ENCODE peak calls at places on chromosomes 2 and 18, in seven cellular contexts. One of them, this sample, is unnamed.

GRCh38 chr18:79798999-79799370 is 1.2 kb downstream of the KCNG2 start:
- DNase-seq in ELR: no peak
- DNase-seq in amygdala: no peak
- DNase-seq in AG09319: no peak
- DNase-seq in activated T-cell treated with anti-CD3 and anti-CD28 coated beads for 24 hours: no peak
- DNase-seq in cardiac fibroblast: peak
- DNase-seq in HCT116: no peak
- DNase-seq in this sample: no peak

GRCh38 chr18:48340502-48340901 is 68.7 kb downstream of the ZBTB7C start:
- DNase-seq in AG09319: no peak
- DNase-seq in cardiac fibroblast: no peak
- DNase-seq in activated T-cell treated with anti-CD3 and anti-CD28 coated beads for 24 hours: no peak
- DNase-seq in ELR: no peak
- DNase-seq in HCT116: no peak
- DNase-seq in amygdala: peak
- DNase-seq in this sample: no peak

GRCh38 chr2:199914372-199914958 is 3.4 kb downstream of the C2orf69 start:
- DNase-seq in amygdala: no peak
- DNase-seq in HCT116: no peak
- DNase-seq in ELR: no peak
- DNase-seq in activated T-cell treated with anti-CD3 and anti-CD28 coated beads for 24 hours: no peak
- DNase-seq in AG09319: no peak
- DNase-seq in cardiac fibroblast: no peak
- DNase-seq in this sample: peak

GRCh38 chr2:238985036-238985729 is 137.3 kb downstream of the TWIST2 start:
- DNase-seq in HCT116: no peak
- DNase-seq in cardiac fibroblast: no peak
- DNase-seq in amygdala: no peak
- DNase-seq in activated T-cell treated with anti-CD3 and anti-CD28 coated beads for 24 hours: no peak
- DNase-seq in ELR: no peak
- DNase-seq in AG09319: no peak
- DNase-seq in this sample: no peak

GRCh38 chr18:46660955-46661749 is 4.1 kb upstream of the LOXHD1 start:
- DNase-seq in HCT116: no peak
- DNase-seq in AG09319: no peak
- DNase-seq in ELR: peak
- DNase-seq in amygdala: peak
- DNase-seq in activated T-cell treated with anti-CD3 and anti-CD28 coated beads for 24 hours: no peak
- DNase-seq in cardiac fibroblast: peak
- DNase-seq in this sample: no peak

GRCh38 chr2:70133521-70134348 is 46.5 kb downstream of the PCBP1 start:
- DNase-seq in cardiac fibroblast: peak
- DNase-seq in AG09319: no peak
- DNase-seq in HCT116: no peak
- DNase-seq in activated T-cell treated with anti-CD3 and anti-CD28 coated beads for 24 hours: no peak
- DNase-seq in amygdala: no peak
- DNase-seq in ELR: no peak
- DNase-seq in this sample: no peak

GRCh38 chr2:648476-649424 is 28.5 kb downstream of the TMEM18 start:
- DNase-seq in activated T-cell treated with anti-CD3 and anti-CD28 coated beads for 24 hours: no peak
- DNase-seq in amygdala: no peak
- DNase-seq in cardiac fibroblast: no peak
- DNase-seq in HCT116: no peak
- DNase-seq in AG09319: no peak
- DNase-seq in ELR: no peak
- DNase-seq in this sample: no peak

GRCh38 chr2:167196461-167197252 is 308.4 kb downstream of the XIRP2 start:
- DNase-seq in ELR: peak
- DNase-seq in activated T-cell treated with anti-CD3 and anti-CD28 coated beads for 24 hours: no peak
- DNase-seq in amygdala: no peak
- DNase-seq in AG09319: no peak
- DNase-seq in cardiac fibroblast: peak
- DNase-seq in HCT116: no peak
- DNase-seq in this sample: no peak

GRCh38 chr2:67646714-67647333 is 249.7 kb downstream of the ETAA1 start:
- DNase-seq in cardiac fibroblast: no peak
- DNase-seq in activated T-cell treated with anti-CD3 and anti-CD28 coated beads for 24 hours: no peak
- DNase-seq in amygdala: no peak
- DNase-seq in ELR: no peak
- DNase-seq in AG09319: no peak
- DNase-seq in HCT116: no peak
- DNase-seq in this sample: no peak

GRCh38 chr2:212359425-212360067 is 179.1 kb downstream of the ERBB4 start:
- DNase-seq in AG09319: no peak
- DNase-seq in ELR: no peak
- DNase-seq in amygdala: no peak
- DNase-seq in activated T-cell treated with anti-CD3 and anti-CD28 coated beads for 24 hours: no peak
- DNase-seq in cardiac fibroblast: no peak
- DNase-seq in HCT116: no peak
- DNase-seq in this sample: no peak

GRCh38 chr2:84793641-84794040 is 87.2 kb downstream of the TRABD2A start:
- DNase-seq in cardiac fibroblast: no peak
- DNase-seq in amygdala: no peak
- DNase-seq in ELR: no peak
- DNase-seq in AG09319: no peak
- DNase-seq in HCT116: no peak
- DNase-seq in activated T-cell treated with anti-CD3 and anti-CD28 coated beads for 24 hours: no peak
- DNase-seq in this sample: no peak

GRCh38 chr2:64204716-64205115 is 60.5 kb upstream of the PELI1 start:
- DNase-seq in ELR: no peak
- DNase-seq in AG09319: no peak
- DNase-seq in activated T-cell treated with anti-CD3 and anti-CD28 coated beads for 24 hours: no peak
- DNase-seq in cardiac fibroblast: no peak
- DNase-seq in HCT116: no peak
- DNase-seq in amygdala: no peak
- DNase-seq in this sample: no peak

GRCh38 chr2:136008205-136008865 is 22.9 kb upstream of the DARS1 start:
- DNase-seq in cardiac fibroblast: no peak
- DNase-seq in AG09319: no peak
- DNase-seq in amygdala: no peak
- DNase-seq in HCT116: no peak
- DNase-seq in ELR: no peak
- DNase-seq in activated T-cell treated with anti-CD3 and anti-CD28 coated beads for 24 hours: peak
- DNase-seq in this sample: no peak

GRCh38 chr2:187519419-187520120 is 34.7 kb downstream of the TFPI start:
- DNase-seq in ELR: no peak
- DNase-seq in AG09319: no peak
- DNase-seq in HCT116: no peak
- DNase-seq in amygdala: no peak
- DNase-seq in cardiac fibroblast: no peak
- DNase-seq in activated T-cell treated with anti-CD3 and anti-CD28 coated beads for 24 hours: no peak
- DNase-seq in this sample: no peak

GRCh38 chr2:185144159-185144919 is 546.0 kb downstream of the ZNF804A start:
- DNase-seq in amygdala: no peak
- DNase-seq in ELR: no peak
- DNase-seq in AG09319: no peak
- DNase-seq in activated T-cell treated with anti-CD3 and anti-CD28 coated beads for 24 hours: no peak
- DNase-seq in HCT116: no peak
- DNase-seq in cardiac fibroblast: no peak
- DNase-seq in this sample: no peak

GRCh38 chr18:50853863-50854271 is 25.1 kb upstream of the ME2 start:
- DNase-seq in AG09319: no peak
- DNase-seq in HCT116: no peak
- DNase-seq in amygdala: no peak
- DNase-seq in ELR: peak
- DNase-seq in activated T-cell treated with anti-CD3 and anti-CD28 coated beads for 24 hours: no peak
- DNase-seq in cardiac fibroblast: peak
- DNase-seq in this sample: peak

GRCh38 chr2:28624798-28625701 is 126.6 kb upstream of the PPP1CB start:
- DNase-seq in AG09319: no peak
- DNase-seq in activated T-cell treated with anti-CD3 and anti-CD28 coated beads for 24 hours: peak
- DNase-seq in ELR: no peak
- DNase-seq in cardiac fibroblast: peak
- DNase-seq in amygdala: no peak
- DNase-seq in HCT116: no peak
- DNase-seq in this sample: peak

GRCh38 chr2:133844214-133844892 is 276.1 kb upstream of the NCKAP5 start:
- DNase-seq in AG09319: peak
- DNase-seq in activated T-cell treated with anti-CD3 and anti-CD28 coated beads for 24 hours: peak
- DNase-seq in ELR: peak
- DNase-seq in HCT116: peak
- DNase-seq in amygdala: peak
- DNase-seq in cardiac fibroblast: peak
- DNase-seq in this sample: peak

GRCh38 chr2:202721621-202722020 is 86.9 kb downstream of the FAM117B start:
- DNase-seq in AG09319: no peak
- DNase-seq in HCT116: no peak
- DNase-seq in activated T-cell treated with anti-CD3 and anti-CD28 coated beads for 24 hours: no peak
- DNase-seq in amygdala: no peak
- DNase-seq in cardiac fibroblast: peak
- DNase-seq in ELR: peak
- DNase-seq in this sample: peak

GRCh38 chr18:986071-986470 is 81.4 kb downstream of the ADCYAP1 start:
- DNase-seq in cardiac fibroblast: no peak
- DNase-seq in ELR: no peak
- DNase-seq in AG09319: no peak
- DNase-seq in HCT116: no peak
- DNase-seq in amygdala: no peak
- DNase-seq in activated T-cell treated with anti-CD3 and anti-CD28 coated beads for 24 hours: no peak
- DNase-seq in this sample: no peak

GRCh38 chr18:22409445-22409844 is 8.3 kb downstream of the CTAGE1 start:
- DNase-seq in amygdala: no peak
- DNase-seq in ELR: no peak
- DNase-seq in activated T-cell treated with anti-CD3 and anti-CD28 coated beads for 24 hours: no peak
- DNase-seq in AG09319: no peak
- DNase-seq in cardiac fibroblast: no peak
- DNase-seq in HCT116: no peak
- DNase-seq in this sample: no peak

GRCh38 chr2:159185401-159186130 is 100.9 kb downstream of the WDSUB1 start:
- DNase-seq in AG09319: no peak
- DNase-seq in HCT116: peak
- DNase-seq in ELR: peak
- DNase-seq in amygdala: no peak
- DNase-seq in cardiac fibroblast: peak
- DNase-seq in activated T-cell treated with anti-CD3 and anti-CD28 coated beads for 24 hours: no peak
- DNase-seq in this sample: peak

GRCh38 chr2:44110444-44110843 is 58.2 kb upstream of the PPM1B start:
- DNase-seq in amygdala: no peak
- DNase-seq in ELR: no peak
- DNase-seq in activated T-cell treated with anti-CD3 and anti-CD28 coated beads for 24 hours: no peak
- DNase-seq in AG09319: no peak
- DNase-seq in HCT116: no peak
- DNase-seq in cardiac fibroblast: no peak
- DNase-seq in this sample: no peak

GRCh38 chr2:23287250-23287704 is 97.7 kb upstream of the KLHL29 start:
- DNase-seq in activated T-cell treated with anti-CD3 and anti-CD28 coated beads for 24 hours: no peak
- DNase-seq in AG09319: no peak
- DNase-seq in cardiac fibroblast: peak
- DNase-seq in HCT116: no peak
- DNase-seq in amygdala: no peak
- DNase-seq in ELR: no peak
- DNase-seq in this sample: peak

GRCh38 chr18:37042381-37042780 is 213.5 kb downstream of the KIAA1328 start:
- DNase-seq in ELR: no peak
- DNase-seq in amygdala: no peak
- DNase-seq in AG09319: no peak
- DNase-seq in cardiac fibroblast: no peak
- DNase-seq in HCT116: no peak
- DNase-seq in activated T-cell treated with anti-CD3 and anti-CD28 coated beads for 24 hours: no peak
- DNase-seq in this sample: no peak

GRCh38 chr2:6654279-6654678 is 211.4 kb downstream of the CMPK2 start:
- DNase-seq in ELR: no peak
- DNase-seq in AG09319: no peak
- DNase-seq in cardiac fibroblast: no peak
- DNase-seq in HCT116: no peak
- DNase-seq in activated T-cell treated with anti-CD3 and anti-CD28 coated beads for 24 hours: no peak
- DNase-seq in amygdala: no peak
- DNase-seq in this sample: peak

GRCh38 chr2:109225170-109225775 is 96.3 kb downstream of the SH3RF3 start:
- DNase-seq in ELR: no peak
- DNase-seq in activated T-cell treated with anti-CD3 and anti-CD28 coated beads for 24 hours: no peak
- DNase-seq in cardiac fibroblast: no peak
- DNase-seq in amygdala: no peak
- DNase-seq in AG09319: no peak
- DNase-seq in HCT116: no peak
- DNase-seq in this sample: no peak

GRCh38 chr2:201909348-201909747 is 103.0 kb downstream of the CDK15 start:
- DNase-seq in ELR: peak
- DNase-seq in HCT116: no peak
- DNase-seq in AG09319: peak
- DNase-seq in cardiac fibroblast: peak
- DNase-seq in activated T-cell treated with anti-CD3 and anti-CD28 coated beads for 24 hours: no peak
- DNase-seq in amygdala: no peak
- DNase-seq in this sample: peak

GRCh38 chr2:61937881-61938280 is 32.4 kb downstream of the COMMD1 start:
- DNase-seq in HCT116: no peak
- DNase-seq in amygdala: no peak
- DNase-seq in activated T-cell treated with anti-CD3 and anti-CD28 coated beads for 24 hours: no peak
- DNase-seq in cardiac fibroblast: no peak
- DNase-seq in ELR: no peak
- DNase-seq in AG09319: no peak
- DNase-seq in this sample: no peak

GRCh38 chr2:17620280-17620679 is 79.8 kb downstream of the VSNL1 start:
- DNase-seq in HCT116: no peak
- DNase-seq in activated T-cell treated with anti-CD3 and anti-CD28 coated beads for 24 hours: no peak
- DNase-seq in AG09319: no peak
- DNase-seq in ELR: no peak
- DNase-seq in cardiac fibroblast: peak
- DNase-seq in amygdala: no peak
- DNase-seq in this sample: peak

GRCh38 chr2:120470717-120471060 is 124.8 kb downstream of the INHBB start:
- DNase-seq in cardiac fibroblast: no peak
- DNase-seq in ELR: no peak
- DNase-seq in AG09319: no peak
- DNase-seq in HCT116: no peak
- DNase-seq in activated T-cell treated with anti-CD3 and anti-CD28 coated beads for 24 hours: no peak
- DNase-seq in amygdala: no peak
- DNase-seq in this sample: no peak

GRCh38 chr2:46874236-46874929 is 41.2 kb downstream of the MCFD2 start:
- DNase-seq in AG09319: no peak
- DNase-seq in HCT116: no peak
- DNase-seq in amygdala: no peak
- DNase-seq in cardiac fibroblast: peak
- DNase-seq in ELR: peak
- DNase-seq in activated T-cell treated with anti-CD3 and anti-CD28 coated beads for 24 hours: no peak
- DNase-seq in this sample: no peak

GRCh38 chr2:61356261-61356957 is 114.5 kb downstream of the USP34 start:
- DNase-seq in ELR: no peak
- DNase-seq in cardiac fibroblast: no peak
- DNase-seq in amygdala: no peak
- DNase-seq in HCT116: no peak
- DNase-seq in activated T-cell treated with anti-CD3 and anti-CD28 coated beads for 24 hours: no peak
- DNase-seq in AG09319: peak
- DNase-seq in this sample: peak

GRCh38 chr18:36829362-36830140 is 624 bp downstream of the KIAA1328 start:
- DNase-seq in ELR: peak
- DNase-seq in activated T-cell treated with anti-CD3 and anti-CD28 coated beads for 24 hours: peak
- DNase-seq in amygdala: no peak
- DNase-seq in AG09319: no peak
- DNase-seq in cardiac fibroblast: peak
- DNase-seq in HCT116: no peak
- DNase-seq in this sample: peak

GRCh38 chr2:205654878-205655601 is 27.3 kb upstream of the NRP2 start:
- DNase-seq in cardiac fibroblast: peak
- DNase-seq in amygdala: no peak
- DNase-seq in ELR: peak
- DNase-seq in AG09319: no peak
- DNase-seq in activated T-cell treated with anti-CD3 and anti-CD28 coated beads for 24 hours: no peak
- DNase-seq in HCT116: no peak
- DNase-seq in this sample: peak

This sample was measured in epithelial cell of esophagus.